ENCODE peak calls at places on chromosomes 1 and 21, in four cellular contexts. Y is adipocyte, X is fibroblast of mammary gland, A is CMK. Q is an unnamed sample.

GRCh38 chr1:214400136-214400535 is 119.2 kb downstream of the SMYD2 start:
- DNase-seq in Y (no peak), X (no peak), A (no peak), Q (no peak)

GRCh38 chr21:14591277-14591876 is 45.3 kb upstream of the SAMSN1 start:
- DNase-seq in Y (no peak), X (peak), A (no peak), Q (no peak)

GRCh38 chr1:158646465-158646864 is 40.0 kb downstream of the SPTA1 start:
- DNase-seq in A (no peak), X (no peak), Y (no peak), Q (no peak)

GRCh38 chr1:56509713-56510641 is 69.4 kb downstream of the PLPP3 start:
- DNase-seq in A (no peak), Y (no peak), X (no peak), Q (no peak)

GRCh38 chr1:209873067-209873810 is 45.5 kb downstream of the UTP25 start:
- DNase-seq in A (no peak), X (peak), Y (peak), Q (no peak)

GRCh38 chr1:114097109-114097508 is 56.6 kb downstream of the SYT6 start:
- DNase-seq in Y (no peak), X (peak), A (no peak), Q (no peak)

GRCh38 chr21:35783686-35784085 is 276.6 kb downstream of the SETD4 start:
- DNase-seq in X (no peak), Y (no peak), A (no peak), Q (no peak)

GRCh38 chr1:72954943-72955342 is 672.6 kb upstream of the NEGR1 start:
- DNase-seq in Y (no peak), A (no peak), X (no peak), Q (no peak)

GRCh38 chr1:48208652-48209051 is 13.9 kb upstream of the SLC5A9 start:
- DNase-seq in Y (no peak), X (no peak), A (no peak), Q (no peak)

GRCh38 chr1:53401815-53402745 is 57.1 kb upstream of the DMRTB1 start:
- DNase-seq in X (no peak), A (no peak), Y (no peak), Q (no peak)

GRCh38 chr21:46156678-46157077 is 1.3 kb upstream of the FTCD start:
- DNase-seq in A (no peak), Y (no peak), X (no peak), Q (no peak)

GRCh38 chr1:27001570-27002360 is 8.3 kb downstream of the TRNP1 start:
- DNase-seq in X (peak), A (peak), Y (peak), Q (peak)

GRCh38 chr1:48536477-48536876 is 64.5 kb upstream of the SPATA6 start:
- DNase-seq in Y (no peak), X (no peak), A (no peak), Q (no peak)

GRCh38 chr1:107926436-107927080 is 38.4 kb downstream of the VAV3 start:
- DNase-seq in A (no peak), X (no peak), Y (no peak), Q (peak)

GRCh38 chr1:118381197-118381596 is 196.2 kb upstream of the SPAG17 start:
- DNase-seq in A (no peak), X (no peak), Y (no peak), Q (no peak)

GRCh38 chr21:46423546-46424061 is 35.1 kb upstream of the DIP2A start:
- DNase-seq in A (peak), Y (no peak), X (no peak), Q (no peak)

GRCh38 chr1:23178414-23178813 is 9.8 kb upstream of the LUZP1 start:
- DNase-seq in A (no peak), Y (no peak), X (no peak), Q (no peak)

GRCh38 chr21:46675595-46676280 is 40.3 kb downstream of the PRMT2 start:
- DNase-seq in Y (peak), X (no peak), A (no peak), Q (no peak)

GRCh38 chr1:234915923-234916675 is 212.5 kb downstream of the TOMM20 start:
- DNase-seq in Y (no peak), X (peak), A (no peak), Q (peak)

GRCh38 chr1:48462716-48463285 is 9.2 kb downstream of the SPATA6 start:
- DNase-seq in A (no peak), Y (no peak), X (peak), Q (no peak)

GRCh38 chr1:38153426-38154088 is 107.0 kb upstream of the POU3F1 start:
- DNase-seq in Y (no peak), A (no peak), X (no peak), Q (no peak)

GRCh38 chr1:206878456-206878855 is 13.0 kb downstream of the IL20 start:
- DNase-seq in Y (no peak), A (no peak), X (no peak), Q (no peak)

GRCh38 chr1:156475568-156476500 is 24.7 kb downstream of the MEF2D start:
- DNase-seq in A (no peak), X (peak), Y (no peak), Q (no peak)

GRCh38 chr1:186530104-186530503 is 69.2 kb upstream of the PDC start:
- DNase-seq in Y (no peak), X (peak), A (no peak), Q (no peak)

GRCh38 chr1:27571439-27572018 is 32.4 kb downstream of the AHDC1 start:
- DNase-seq in Y (no peak), A (no peak), X (no peak), Q (no peak)

Q was measured in GF-D8.